ENCODE peak calls at places on chromosomes 11 and 22, in four cellular contexts. G is body of pancreas, V is psoas muscle, T is A549. A is an unnamed sample.

GRCh38 chr11:26227311-26227710 is 104.6 kb upstream of the ANO3 start:
- DNase-seq in G (no peak), V (no peak), T (peak; percentile 2), A (peak; percentile 2)

GRCh38 chr22:38543822-38544221 is 26.2 kb downstream of the DMC1 start:
- DNase-seq in G (no peak), V (no peak), T (no peak), A (no peak)

GRCh38 chr11:64039012-64039665 is 3.4 kb downstream of the FLRT1 start:
- DNase-seq in G (no peak), V (no peak), T (no peak), A (no peak)

GRCh38 chr22:23565942-23566715 is 14.0 kb downstream of the IGLL1 start:
- DNase-seq in G (peak; percentile 10), V (peak; percentile 43), T (no peak), A (peak; percentile 6)

GRCh38 chr11:2930705-2931415 is 1.6 kb upstream of the PHLDA2 start:
- DNase-seq in G (peak; percentile 89), V (peak; percentile 70), T (peak; percentile 86), A (peak; percentile 51)

GRCh38 chr11:88435405-88435804 is 97.9 kb upstream of the CTSC start:
- DNase-seq in G (no peak), V (no peak), T (no peak), A (no peak)

GRCh38 chr11:2379471-2380174 is 2.5 kb downstream of the CD81 start:
- DNase-seq in G (no peak), V (peak; percentile 55), T (no peak), A (no peak)

GRCh38 chr11:82458147-82458546 is 275.5 kb downstream of the FAM181B start:
- DNase-seq in G (no peak), V (no peak), T (no peak), A (no peak)

GRCh38 chr22:30681840-30682239 is 12.8 kb upstream of the OSBP2 start:
- DNase-seq in G (no peak), V (no peak), T (no peak), A (no peak)

GRCh38 chr11:16776716-16777115 is 38.3 kb downstream of the C11orf58 start:
- DNase-seq in G (no peak), V (no peak), T (no peak), A (no peak)

GRCh38 chr11:67357831-67358555 is 4.6 kb upstream of the POLD4 start:
- DNase-seq in G (no peak), V (no peak), T (peak; percentile 43), A (peak; percentile 51)

GRCh38 chr11:125481531-125481930 is 14.5 kb downstream of the FEZ1 start:
- DNase-seq in G (no peak), V (no peak), T (no peak), A (no peak)

GRCh38 chr11:35800970-35801953 is 138.7 kb downstream of the TRIM44 start:
- DNase-seq in G (no peak), V (no peak), T (no peak), A (no peak)

GRCh38 chr11:15723966-15724365 is 609.2 kb downstream of the INSC start:
- DNase-seq in G (no peak), V (no peak), T (no peak), A (no peak)

GRCh38 chr11:11635456-11635855 is 13.7 kb upstream of the GALNT18 start:
- DNase-seq in G (no peak), V (no peak), T (no peak), A (no peak)

GRCh38 chr11:17711836-17712235 is 7.5 kb upstream of the MYOD1 start:
- DNase-seq in G (no peak), V (no peak), T (no peak), A (no peak)

GRCh38 chr11:69880041-69880802 is 61.0 kb upstream of the FGF3 start:
- DNase-seq in G (no peak), V (no peak), T (no peak), A (no peak)

GRCh38 chr11:41954034-41954433 is 494.6 kb upstream of the LRRC4C start:
- DNase-seq in G (no peak), V (no peak), T (no peak), A (no peak)

GRCh38 chr11:96342131-96342970 is 644 bp downstream of the MAML2 start:
- DNase-seq in G (no peak), V (no peak), T (no peak), A (no peak)

GRCh38 chr11:120169981-120170698 is 32.2 kb upstream of the TRIM29 start:
- DNase-seq in G (no peak), V (no peak), T (no peak), A (no peak)

GRCh38 chr22:25645266-25645665 is 80.8 kb downstream of the GRK3 start:
- DNase-seq in G (no peak), V (no peak), T (no peak), A (peak; percentile 45)

GRCh38 chr11:59801981-59802638 is 8.5 kb downstream of the MRPL16 start:
- DNase-seq in G (peak; percentile 15), V (no peak), T (no peak), A (peak; percentile 61)

GRCh38 chr11:44598831-44599230 is 33.4 kb downstream of the CD82 start:
- DNase-seq in G (no peak), V (no peak), T (no peak), A (no peak)

GRCh38 chr22:39214006-39214382 is 30.8 kb downstream of the PDGFB start:
- DNase-seq in G (no peak), V (no peak), T (no peak), A (no peak)

GRCh38 chr11:135006800-135007199 is 594.8 kb upstream of the B3GAT1 start:
- DNase-seq in G (no peak), V (no peak), T (no peak), A (no peak)

GRCh38 chr11:63619967-63620366 is 5.7 kb upstream of the PLAAT3 start:
- DNase-seq in G (no peak), V (no peak), T (no peak), A (no peak)

GRCh38 chr11:70079691-70080090 is 1.6 kb downstream of the ANO1 start:
- DNase-seq in G (no peak), V (peak; percentile 35), T (no peak), A (no peak)

GRCh38 chr11:10401696-10402392 is 53.2 kb upstream of the AMPD3 start:
- DNase-seq in G (no peak), V (no peak), T (no peak), A (no peak)

GRCh38 chr11:60858236-60858635 is 2.5 kb upstream of the PTGDR2 start:
- DNase-seq in G (no peak), V (peak; percentile 33), T (no peak), A (no peak)

GRCh38 chr22:44151661-44152060 is 29.1 kb upstream of the PARVG start:
- DNase-seq in G (no peak), V (no peak), T (no peak), A (peak; percentile 94)

GRCh38 chr11:61771995-61772455 is 19.6 kb downstream of the MYRF start:
- DNase-seq in G (no peak), V (no peak), T (no peak), A (peak; percentile 58)

GRCh38 chr11:48005133-48005532 is 24.8 kb downstream of the PTPRJ start:
- DNase-seq in G (no peak), V (no peak), T (no peak), A (peak; percentile 67)

GRCh38 chr22:48379371-48379770 is 1448.3 kb downstream of the BRD1 start:
- DNase-seq in G (no peak), V (no peak), T (no peak), A (no peak)

GRCh38 chr22:40281717-40282116 is 64.6 kb upstream of the ADSL start:
- DNase-seq in G (no peak), V (peak; percentile 58), T (no peak), A (no peak)

GRCh38 chr11:68938816-68939582 is 35.3 kb downstream of the IGHMBP2 start:
- DNase-seq in G (no peak), V (no peak), T (no peak), A (no peak)

GRCh38 chr11:131666617-131667016 is 296.2 kb downstream of the NTM start:
- DNase-seq in G (no peak), V (no peak), T (no peak), A (no peak)

GRCh38 chr11:9765320-9766101 is 101.6 kb downstream of the SWAP70 start:
- DNase-seq in G (peak; percentile 63), V (peak; percentile 89), T (no peak), A (peak; percentile 79)

GRCh38 chr11:9757809-9758675 is 94.2 kb downstream of the SWAP70 start:
- DNase-seq in G (peak; percentile 89), V (peak; percentile 94), T (peak; percentile 92), A (peak; percentile 86)

GRCh38 chr11:88534185-88534584 is 196.6 kb upstream of the CTSC start:
- DNase-seq in G (no peak), V (no peak), T (no peak), A (no peak)

DNA sequence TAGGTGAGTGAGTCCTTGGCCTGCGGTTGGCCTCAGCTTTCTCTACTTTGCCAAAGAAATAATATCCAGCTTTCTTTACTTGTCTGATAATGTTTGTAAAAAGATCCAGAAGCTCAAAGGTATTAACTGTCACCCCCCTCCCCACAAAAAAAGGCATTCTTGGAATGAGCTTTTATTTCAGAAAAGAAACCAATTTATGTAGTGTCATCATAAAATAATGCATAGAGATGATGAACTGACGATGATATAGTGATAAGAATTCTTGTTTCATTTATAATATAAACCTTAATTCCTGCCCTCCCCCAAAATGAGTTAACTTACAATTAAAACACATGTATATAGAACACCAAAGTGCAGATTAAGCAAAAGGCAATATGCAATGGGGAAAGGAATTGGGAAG is 191.4 kb downstream of the LARGE1 start:
- DNase-seq in G (no peak), V (no peak), T (no peak), A (no peak)
- H3K27ac ChIP-seq in G (no peak overlapping the region), V (no peak overlapping the region), T (no peak overlapping the region), A (no peak overlapping the region)

DNA sequence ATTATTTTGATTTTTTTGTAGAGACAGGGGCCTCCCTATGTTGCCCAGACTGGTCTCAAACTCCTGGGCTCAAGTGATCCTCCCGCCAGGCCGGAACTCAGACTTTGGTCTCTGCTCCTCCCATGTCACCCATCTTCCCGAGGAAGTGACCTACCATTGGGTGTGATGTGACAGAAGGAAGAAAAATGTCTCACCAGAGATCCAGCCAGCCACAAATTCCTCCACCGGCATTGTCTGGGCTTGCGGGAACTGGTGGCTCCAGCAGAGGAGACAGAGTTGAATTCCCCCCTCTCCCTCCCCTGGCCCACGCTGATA is 768 bp downstream of the SLC25A45 start:
- DNase-seq in G (no peak), V (no peak), T (peak; percentile 52), A (no peak)
- H3K4me3 ChIP-seq in G (no peak overlapping the region), V (peak overlapping the region; percentile 53), T (peak overlapping the region; percentile 46), A (no peak overlapping the region)

GRCh38 chr11:19953909-19954308 is 206.4 kb downstream of the DBX1 start:
- DNase-seq in G (peak; percentile 62), V (no peak), T (peak; percentile 64), A (peak; percentile 75)
- H3K27ac ChIP-seq in G (peak overlapping the region; percentile 32), V (peak overlapping the region; percentile 7), T (peak overlapping the region; percentile 79), A (no peak overlapping the region)

GRCh38 chr11:1307163-1307870 is 2.1 kb downstream of the TOLLIP start:
- DNase-seq in G (peak; percentile 54), V (no peak), T (no peak), A (no peak)

GRCh38 chr11:1305063-1305495 is 4.4 kb downstream of the TOLLIP start:
- DNase-seq in G (no peak), V (no peak), T (no peak), A (no peak)

GRCh38 chr11:1307998-1308744 is 1.3 kb downstream of the TOLLIP start:
- DNase-seq in G (peak; percentile 74), V (no peak), T (no peak), A (no peak)

GRCh38 chr11:1305558-1306056 is 3.8 kb downstream of the TOLLIP start:
- DNase-seq in G (no peak), V (no peak), T (no peak), A (no peak)

GRCh38 chr11:1306186-1307162 is 3.0 kb downstream of the TOLLIP start:
- DNase-seq in G (no peak), V (no peak), T (no peak), A (no peak)
- H3K4me3 ChIP-seq in G (no peak overlapping the region), V (no peak overlapping the region), T (no peak overlapping the region), A (no peak overlapping the region)